ENCODE peak calls at places on chromosomes 13 and 19, in four cellular contexts. Y is cardiac muscle cell; K is CD8-positive, alpha-beta T cell; L is trophoblast cell. U is an unnamed sample. For H3K27me3, the result is how much of the 10 kb centered on the place peaks cover.

GRCh38 chr13:28527629-28528028 is 32.7 kb upstream of the FLT1 start:
- DNase-seq in Y (no peak), K (no peak), L (no peak), U (no peak)

GRCh38 chr19:50435627-50436026 is 2.9 kb downstream of the MYBPC2 start:
- DNase-seq in Y (no peak), K (no peak), L (no peak), U (no peak)

GRCh38 chr13:44249439-44249838 is 124.2 kb upstream of the SERP2 start:
- DNase-seq in Y (no peak), K (no peak), L (peak), U (no peak)

GRCh38 chr13:87172166-87172825 is 498.9 kb upstream of the SLITRK5 start:
- DNase-seq in Y (no peak), K (no peak), L (no peak), U (no peak)

GRCh38 chr13:99383511-99383921 is 76.3 kb upstream of the GPR183 start:
- DNase-seq in Y (no peak), K (peak), L (no peak), U (no peak)

GRCh38 chr13:108963276-108963810 is 333.9 kb downstream of the MYO16 start:
- DNase-seq in Y (no peak), K (no peak), L (peak), U (no peak)

GRCh38 chr19:46000497-46001246 is 5.4 kb downstream of the CCDC61 start:
- DNase-seq in Y (peak), K (peak), L (peak), U (no peak)

GRCh38 chr13:48567521-48568331 is 34.8 kb upstream of the RCBTB2 start:
- DNase-seq in Y (no peak), K (no peak), L (peak), U (no peak)

GRCh38 chr19:1935484-1936208 is 5.3 kb upstream of the CSNK1G2 start:
- DNase-seq in Y (no peak), K (no peak), L (peak), U (no peak)

GRCh38 chr19:6108721-6109633 is 1.3 kb downstream of the RFX2 start:
- DNase-seq in Y (no peak), K (peak), L (peak), U (no peak)

GRCh38 chr19:6313398-6313969 is 19.9 kb downstream of the ACER1 start:
- DNase-seq in Y (no peak), K (no peak), L (no peak), U (no peak)

GRCh38 chr19:42280761-42281174 is 11.7 kb downstream of the CIC start:
- DNase-seq in Y (peak), K (no peak), L (no peak), U (peak)

DNA sequence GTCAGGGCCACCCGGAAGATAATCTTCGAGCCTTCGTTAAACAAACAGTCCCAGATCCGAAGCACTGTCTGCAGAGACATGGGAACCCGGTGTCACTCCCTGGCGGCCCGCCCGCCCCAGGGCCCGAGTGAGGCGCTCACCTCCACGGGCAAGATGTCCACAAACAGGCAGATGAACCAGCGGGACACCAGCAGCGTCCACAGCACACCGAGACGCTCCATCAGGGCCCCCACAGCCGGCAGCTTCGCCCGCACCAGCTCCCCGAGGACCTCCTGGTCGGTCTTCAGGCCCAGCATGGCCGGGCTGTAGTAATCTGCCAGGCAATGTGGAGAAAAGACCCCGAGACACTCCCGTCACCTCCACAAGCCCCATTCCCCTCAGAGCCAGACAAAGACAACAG is 28.7 kb downstream of the LAMP1 start:
- DNase-seq in Y (no peak), K (no peak), L (no peak), U (no peak)
- H3K27ac ChIP-seq in Y (no peak), K (no peak), L (no peak), U (no peak)

DNA sequence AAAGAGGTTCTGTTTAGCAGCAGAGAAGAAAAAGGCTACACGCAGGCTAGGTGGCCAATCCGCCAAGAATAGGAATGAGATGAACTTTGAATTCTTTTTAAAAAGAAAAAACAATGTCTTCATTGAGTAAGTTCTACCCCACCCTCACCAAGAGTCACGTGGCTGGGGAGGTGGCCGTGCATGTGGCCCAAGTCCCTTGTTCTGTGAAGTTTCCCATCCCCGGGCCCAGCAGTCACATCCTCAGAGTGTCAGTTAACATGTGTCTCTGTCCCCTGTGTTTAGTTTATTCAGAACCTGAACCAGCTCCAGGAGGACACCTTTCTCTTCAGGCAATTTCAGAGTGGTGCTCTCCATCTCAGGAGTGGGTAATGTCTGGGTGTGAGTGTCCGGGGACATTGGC is 57.1 kb upstream of the MCF2L start:
- DNase-seq in Y (no peak), K (no peak), L (no peak), U (no peak)
- H3K27me3 ChIP-seq in Y (under half), K (under half), L (under half), U (under half)

DNA sequence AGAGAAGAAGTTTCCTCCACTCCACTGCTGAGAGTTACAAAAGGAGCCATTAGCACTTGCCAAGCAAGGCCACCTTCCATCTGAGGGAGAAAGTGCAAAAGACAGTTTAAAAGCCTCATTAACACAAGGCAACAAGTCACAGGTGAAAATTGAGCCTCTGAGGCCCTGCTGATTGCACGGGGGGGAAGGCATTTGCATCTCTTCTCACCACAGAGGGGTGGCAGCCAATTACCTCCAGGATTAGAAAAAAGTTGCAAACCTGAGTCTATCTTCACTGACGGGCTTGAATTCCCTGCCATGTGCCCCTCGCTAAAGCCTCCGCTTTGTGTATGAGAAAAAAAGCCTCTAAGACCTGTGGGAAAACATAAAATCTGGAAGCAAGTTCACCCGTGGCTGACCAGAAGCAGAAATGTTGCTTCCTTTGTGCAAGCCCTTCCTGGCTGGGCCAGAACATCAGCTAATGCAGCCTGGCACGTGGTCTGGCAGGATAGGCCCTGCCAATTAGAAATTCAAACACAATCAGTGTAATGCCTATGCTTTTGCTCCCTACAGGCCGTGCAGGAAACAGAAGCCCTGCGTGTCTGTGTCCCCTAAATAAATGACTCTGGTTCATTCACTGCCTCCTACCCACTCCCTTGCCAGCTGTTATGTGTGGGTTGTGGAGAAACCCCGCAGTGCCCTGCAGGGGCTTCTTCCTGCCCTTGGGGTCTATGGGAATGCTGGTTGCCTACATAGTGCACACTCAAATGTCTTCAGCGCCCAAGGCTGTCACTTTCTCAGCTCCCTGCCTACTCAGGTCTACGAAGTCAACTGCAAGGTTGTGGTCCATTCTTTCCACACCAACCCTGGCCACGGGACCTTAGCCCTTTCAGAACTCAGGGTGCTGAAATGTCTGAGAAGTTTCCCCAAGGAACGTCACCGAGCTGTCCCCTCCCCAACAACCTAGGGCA is 150.2 kb downstream of the UQCRFS1 start:
- DNase-seq in Y (no peak), K (no peak), L (no peak), U (no peak)
- H3K4me3 ChIP-seq in Y (no peak), K (no peak), L (no peak), U (no peak)

DNA sequence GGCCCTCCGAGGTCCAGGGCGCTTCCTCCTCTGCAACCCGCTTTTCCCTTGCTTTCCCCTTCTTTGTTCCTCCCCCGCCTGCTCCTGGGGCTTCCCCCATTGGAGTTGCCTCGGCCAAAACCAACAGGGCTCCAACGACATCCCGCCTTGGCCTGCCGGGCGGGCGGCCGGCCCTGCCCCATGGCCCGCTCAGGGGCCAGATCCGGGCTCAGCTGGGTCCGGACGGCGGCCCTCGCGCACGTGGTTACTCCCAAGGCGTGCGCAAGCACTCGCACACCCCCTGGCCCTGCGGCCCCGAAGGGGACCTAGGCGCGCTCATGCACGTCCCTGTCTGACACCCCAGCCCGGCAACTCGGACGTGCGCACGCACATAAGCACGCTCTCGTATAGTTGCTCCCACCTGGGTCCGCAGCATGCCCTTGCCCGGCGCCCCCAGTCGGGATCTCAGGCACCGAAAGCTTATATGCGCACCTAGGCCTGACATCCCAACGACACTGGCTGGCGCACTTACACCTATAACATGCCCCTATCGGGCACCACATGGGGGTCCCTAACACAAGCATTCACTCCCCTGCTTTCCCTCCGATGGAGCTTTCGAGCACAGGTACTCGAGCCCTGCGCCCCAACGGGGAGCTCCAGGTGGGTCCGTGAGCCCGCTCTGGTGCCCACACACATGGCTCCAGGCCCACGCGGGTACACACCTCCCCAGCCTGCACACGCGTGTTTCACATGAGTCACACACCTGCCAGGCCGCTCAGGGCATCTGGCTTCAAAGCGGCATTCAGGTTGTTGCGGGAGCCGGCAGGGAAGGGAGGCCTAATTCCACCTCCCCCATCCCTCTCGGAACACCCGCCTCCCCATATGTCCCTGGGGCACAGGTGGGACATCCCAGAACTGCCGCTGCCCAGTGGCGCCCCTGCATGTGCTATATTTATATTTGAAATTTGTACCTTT is 15.0 kb downstream of the NFIX start:
- DNase-seq in Y (no peak), K (no peak), L (no peak), U (no peak)
- H3K27ac ChIP-seq in Y (no peak), K (no peak), L (no peak), U (no peak)

DNA sequence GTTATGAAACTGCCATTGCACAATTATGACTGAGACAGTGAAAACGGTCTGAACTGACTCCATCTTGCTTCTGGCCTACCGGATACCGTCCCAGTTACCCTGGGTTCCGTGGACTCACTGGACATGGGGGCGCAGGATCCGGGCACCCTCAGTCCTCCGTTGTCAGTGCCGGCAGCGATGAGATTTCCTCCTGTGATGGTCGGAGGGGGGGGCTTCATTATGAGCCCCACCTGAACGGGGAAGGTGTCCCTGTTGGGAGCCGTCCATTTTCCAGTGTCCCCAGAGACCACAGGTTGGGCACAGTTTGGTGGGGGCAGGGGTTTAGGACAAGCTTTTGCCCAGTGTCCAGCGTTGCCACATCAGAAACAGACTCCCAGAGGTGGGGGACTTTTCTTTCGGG is 23.4 kb downstream of the TMEM255B start:
- DNase-seq in Y (no peak), K (no peak), L (no peak), U (no peak)
- H3K27me3 ChIP-seq in Y (under half), K (under half), L (under half), U (under half)

U was measured in RWPE2.